ENCODE peak calls at places on chromosomes 11 and 22, in five cellular contexts. I is mammary epithelial cell, D is mucosa of descending colon, B is A549, Z is ovary. A is an unnamed sample. For H3K4me1, the result is how much of the 10 kb centered on the place peaks cover.

GRCh38 chr11:3198815-3199214 is 19.8 kb downstream of the MRGPRG start:
- DNase-seq in B (no peak), D (no peak), I (no peak), Z (no peak), A (no peak)

GRCh38 chr11:65793144-65793581 is 6.3 kb downstream of the OVOL1 start:
- DNase-seq in Z (no peak), I (peak), B (no peak), D (peak), A (no peak)

GRCh38 chr22:29517215-29517908 is 36.2 kb downstream of the THOC5 start:
- DNase-seq in Z (no peak), I (no peak), B (no peak), D (no peak), A (no peak)

GRCh38 chr11:79236541-79236971 is 204.3 kb downstream of the TENM4 start:
- DNase-seq in Z (no peak), I (peak), D (no peak), B (no peak), A (no peak)

GRCh38 chr22:30945653-30946052 is 22.9 kb downstream of the MORC2 start:
- DNase-seq in D (no peak), I (peak), B (no peak), Z (no peak), A (no peak)

GRCh38 chr11:499201-500076 is 7.6 kb downstream of the RNH1 start:
- DNase-seq in D (no peak), B (no peak), I (no peak), Z (no peak), A (no peak)

GRCh38 chr11:5691963-5692358 is 2.4 kb downstream of the TRIM22 start:
- DNase-seq in Z (no peak), I (no peak), D (no peak), B (no peak), A (no peak)

GRCh38 chr22:25492950-25493790 is 71.3 kb upstream of the GRK3 start:
- DNase-seq in Z (no peak), D (no peak), I (no peak), B (no peak), A (no peak)

GRCh38 chr11:69912911-69913451 is 93.8 kb upstream of the FGF3 start:
- DNase-seq in B (peak), I (no peak), D (no peak), Z (no peak), A (no peak)

GRCh38 chr11:33692013-33692504 is 8.6 kb downstream of the C11orf91 start:
- DNase-seq in I (peak), D (no peak), B (peak), Z (peak), A (no peak)

GRCh38 chr11:13215157-13215556 is 62.4 kb upstream of the BMAL1 start:
- DNase-seq in B (peak), Z (no peak), D (no peak), I (peak), A (no peak)

GRCh38 chr11:102410382-102410784 is 42.2 kb downstream of the TMEM123 start:
- DNase-seq in I (no peak), Z (no peak), B (no peak), D (no peak), A (no peak)

GRCh38 chr22:20748820-20749428 is 25.0 kb upstream of the SERPIND1 start:
- DNase-seq in I (no peak), D (no peak), Z (no peak), B (no peak), A (no peak)

GRCh38 chr11:39678996-39679395 is 1780.5 kb downstream of the LRRC4C start:
- DNase-seq in Z (no peak), B (no peak), D (no peak), I (peak), A (no peak)

DNA sequence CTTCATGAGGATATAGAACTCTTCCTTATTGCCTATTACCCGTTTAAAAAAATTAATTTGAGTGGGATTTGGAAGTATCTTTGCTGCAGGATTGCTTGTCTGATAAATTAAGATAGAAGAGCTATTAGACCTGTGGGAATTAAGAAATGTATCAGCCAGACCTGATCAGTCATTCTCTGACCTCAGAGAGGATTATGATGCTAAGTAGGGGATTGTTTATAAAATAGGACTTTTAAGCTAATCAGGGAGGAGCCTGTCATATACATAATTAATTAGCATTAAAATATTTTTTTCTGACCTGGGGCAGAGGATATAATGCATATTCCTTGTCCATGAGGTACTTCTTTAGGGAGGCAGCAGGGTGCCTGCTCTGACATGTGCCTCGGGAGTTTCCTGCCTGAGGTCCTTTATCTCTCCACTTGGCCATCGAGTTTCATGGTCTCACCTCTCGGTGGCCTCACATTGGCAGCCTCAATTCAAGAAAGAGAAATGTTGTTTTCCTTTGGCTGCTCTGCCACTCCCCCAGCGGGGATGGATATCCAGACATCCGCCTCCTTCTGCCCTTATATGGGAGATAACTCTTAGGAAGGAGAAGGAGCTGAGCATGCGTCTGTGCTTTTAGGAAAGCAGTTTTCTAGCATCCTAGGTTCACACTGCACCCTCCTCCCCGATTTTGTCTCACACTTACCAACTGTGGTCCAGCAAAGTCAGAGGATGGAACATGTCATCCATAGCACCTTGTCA is 41.1 kb downstream of the DIXDC1 start:
- DNase-seq in D (no peak), B (no peak), Z (peak), I (peak), A (no peak)
- H3K4me1 ChIP-seq in D (under half), B (under half), Z (under half), I (under half), A (under half)

GRCh38 chr11:61700720-61701119 is 20.5 kb downstream of the DAGLA start:
- DNase-seq in Z (no peak), B (no peak), I (peak), D (peak), A (no peak)

GRCh38 chr11:61704838-61705237 is 24.6 kb downstream of the DAGLA start:
- DNase-seq in Z (no peak), I (no peak), B (no peak), D (no peak), A (no peak)

GRCh38 chr11:61700221-61700620 is 20.0 kb downstream of the DAGLA start:
- DNase-seq in D (peak), Z (no peak), B (peak), I (peak), A (no peak)

GRCh38 chr11:61701298-61701993 is 21.3 kb downstream of the DAGLA start:
- DNase-seq in B (peak), Z (no peak), D (peak), I (no peak), A (no peak)

GRCh38 chr11:61702701-61703312 is 22.6 kb downstream of the DAGLA start:
- DNase-seq in I (no peak), D (no peak), Z (no peak), B (no peak), A (no peak)
- H3K4me1 ChIP-seq in I (under half), D (under half), Z (under half), B (under half), A (under half)

DNA sequence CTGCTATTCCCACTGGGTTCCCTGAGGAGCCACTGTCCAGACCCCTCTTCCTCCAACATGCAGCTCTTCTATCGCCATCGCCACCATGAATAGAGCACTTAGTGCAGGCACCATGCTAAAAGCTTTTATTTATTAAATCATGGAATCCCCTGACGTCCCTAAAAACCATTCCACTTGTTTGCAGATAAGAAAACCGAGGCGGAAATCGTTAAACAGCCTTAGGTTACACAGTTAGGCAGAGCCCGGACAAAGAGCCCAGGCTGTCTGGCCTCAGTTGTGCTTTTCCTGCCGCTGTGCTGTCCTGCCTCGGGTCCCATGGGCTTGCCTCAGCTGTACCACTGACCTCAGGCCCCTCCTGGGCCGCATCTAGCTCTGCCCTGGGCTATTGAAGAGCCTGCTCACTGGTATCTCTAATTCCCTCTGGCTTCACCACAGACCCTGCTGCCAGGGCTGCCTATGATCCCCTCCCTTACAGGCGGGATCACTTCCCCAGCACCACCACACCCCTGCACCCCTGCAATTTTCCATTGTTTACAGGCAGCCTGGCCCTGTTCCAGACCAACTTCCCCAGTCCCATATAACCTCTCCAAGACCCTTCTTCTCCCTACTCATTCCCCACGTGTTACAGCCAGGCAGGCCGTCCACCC is 13.0 kb upstream of the TUB start:
- DNase-seq in B (no peak), Z (no peak), D (no peak), I (no peak), A (no peak)
- H3K4me1 ChIP-seq in B (under half), Z (under half), D (under half), I (under half), A (under half)

DNA sequence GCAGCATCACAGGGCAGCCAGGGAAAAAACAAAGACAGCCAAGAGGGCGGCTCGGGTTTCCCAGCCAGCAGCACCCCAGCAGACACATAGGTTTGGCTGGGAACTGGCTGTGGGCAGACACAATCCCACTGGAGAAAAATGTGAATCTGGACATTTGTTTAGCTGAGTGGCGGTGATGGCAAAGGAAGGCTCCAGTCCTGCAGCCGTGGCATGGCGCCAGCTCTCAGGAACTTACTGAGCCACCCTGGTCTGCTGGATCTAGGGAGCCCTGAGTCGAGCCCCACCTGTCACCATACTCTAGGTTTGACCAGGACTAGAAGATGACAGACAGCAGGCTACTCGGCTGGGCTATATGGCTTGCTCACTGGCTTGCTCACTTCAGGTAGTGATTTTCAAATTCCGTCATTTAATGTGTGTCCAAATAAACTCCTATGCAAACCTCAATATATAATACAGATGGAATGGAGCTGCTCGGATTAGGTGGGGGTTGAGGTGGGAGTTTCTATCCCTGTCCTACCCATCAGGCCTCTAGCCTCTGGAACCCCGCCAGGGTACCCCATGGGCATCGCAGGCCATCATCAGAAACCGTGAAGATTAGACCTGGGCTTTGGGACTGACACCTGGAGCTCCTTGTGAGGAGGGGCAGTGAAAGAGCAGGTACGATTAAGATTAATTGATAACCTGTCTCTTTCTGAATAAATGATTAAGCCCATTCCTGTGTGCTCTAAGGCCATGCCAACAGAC is 42.6 kb downstream of the GALNT18 start:
- DNase-seq in D (no peak), Z (no peak), I (no peak), B (no peak), A (no peak)
- H3K4me1 ChIP-seq in D (under half), Z (under half), I (under half), B (under half), A (under half)

GRCh38 chr11:128467610-128468041 is 119.7 kb downstream of the ETS1 start:
- DNase-seq in B (peak), I (peak), Z (no peak), D (no peak), A (no peak)

GRCh38 chr11:128465531-128465930 is 121.8 kb downstream of the ETS1 start:
- DNase-seq in D (no peak), I (no peak), Z (no peak), B (no peak), A (no peak)

GRCh38 chr11:128468106-128468505 is 119.3 kb downstream of the ETS1 start:
- DNase-seq in I (no peak), B (no peak), D (no peak), Z (no peak), A (no peak)

GRCh38 chr11:128465946-128466688 is 121.2 kb downstream of the ETS1 start:
- DNase-seq in B (no peak), D (no peak), Z (no peak), I (no peak), A (no peak)

GRCh38 chr11:128467041-128467440 is 120.3 kb downstream of the ETS1 start:
- DNase-seq in I (no peak), B (no peak), D (no peak), Z (no peak), A (no peak)
- H3K4me1 ChIP-seq in I (under half), B (under half), D (under half), Z (under half), A (under half)

GRCh38 chr11:76558473-76558872 is 112.1 kb downstream of the LRRC32 start:
- DNase-seq in D (no peak), Z (no peak), B (no peak), I (no peak), A (no peak)
- H3K4me1 ChIP-seq in D (under half), Z (under half), B (under half), I (under half), A (under half)

DNA sequence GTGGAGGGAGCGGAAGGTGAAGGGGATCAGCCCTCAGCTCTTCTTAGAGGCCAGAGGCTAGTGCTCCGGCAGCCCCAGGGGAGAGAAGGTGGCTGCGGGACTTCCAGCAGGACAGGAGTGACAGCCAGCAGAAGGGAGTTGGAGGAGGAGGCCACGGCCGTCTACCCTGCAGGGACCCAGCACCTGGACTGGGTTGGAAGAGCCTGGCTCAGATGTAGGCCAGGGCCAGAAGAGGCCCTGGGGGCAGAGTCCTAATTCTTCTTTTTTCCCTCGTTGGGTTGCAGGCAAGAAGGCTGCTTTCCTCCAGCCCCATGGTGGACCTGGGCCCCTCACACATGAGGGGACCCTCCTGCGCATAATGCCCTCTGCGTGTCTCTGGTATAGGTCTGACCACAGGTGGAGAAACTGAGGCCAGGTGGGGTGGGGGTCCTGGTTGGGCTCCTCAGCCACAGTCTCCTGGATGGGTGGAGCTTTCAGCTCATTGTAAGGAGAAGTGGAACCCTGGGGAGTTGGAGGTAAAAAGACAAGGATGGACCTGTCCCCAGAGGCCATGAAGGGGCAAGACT is 2.3 kb upstream of the MCAM start:
- DNase-seq in I (no peak), D (no peak), B (no peak), Z (peak), A (no peak)
- H3K4me1 ChIP-seq in I (half or more), D (under half), B (under half), Z (under half), A (half or more)

GRCh38 chr11:68353669-68354068 is 41.3 kb downstream of the LRP5 start:
- DNase-seq in Z (no peak), D (no peak), I (no peak), B (no peak), A (no peak)

GRCh38 chr11:68353118-68353517 is 40.7 kb downstream of the LRP5 start:
- DNase-seq in D (no peak), B (peak), Z (no peak), I (no peak), A (no peak)

GRCh38 chr11:68355471-68355870 is 43.1 kb downstream of the LRP5 start:
- DNase-seq in I (no peak), D (no peak), Z (no peak), B (no peak), A (no peak)

GRCh38 chr11:68352591-68352990 is 40.2 kb downstream of the LRP5 start:
- DNase-seq in I (no peak), B (peak), Z (no peak), D (no peak), A (no peak)

DNA sequence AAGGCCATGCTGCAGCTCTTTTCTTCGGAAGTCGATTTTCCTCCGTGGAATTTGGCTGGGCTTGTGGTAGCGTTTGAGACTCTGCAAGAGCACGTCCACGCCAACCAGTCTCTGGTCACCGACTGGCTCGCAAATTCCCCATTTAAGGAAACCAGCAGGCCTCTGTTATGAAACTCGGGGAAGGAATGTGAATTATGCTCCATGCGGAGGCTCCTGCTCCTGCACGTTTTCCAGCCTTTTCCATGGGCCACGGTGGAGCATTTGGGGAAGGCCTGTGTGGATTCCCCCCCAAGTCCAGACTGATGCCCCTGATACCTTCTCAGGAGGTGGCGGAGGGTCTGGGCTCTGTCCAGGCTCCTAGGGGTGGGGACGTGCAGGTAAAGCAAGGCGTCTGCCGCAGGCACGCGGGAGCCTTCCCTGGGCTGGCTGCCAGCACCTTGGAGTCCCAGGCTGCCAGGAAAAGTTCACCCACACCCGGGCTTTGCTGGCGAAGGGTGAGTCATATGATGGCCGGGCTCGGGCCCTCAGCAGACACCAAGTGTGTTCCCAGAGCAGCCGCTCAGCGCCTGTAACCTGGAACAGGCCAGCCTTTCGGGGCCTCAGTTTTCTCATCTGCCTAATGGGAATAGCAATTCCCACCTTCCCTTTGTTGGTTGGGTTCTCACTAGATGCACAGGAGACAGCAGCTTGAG is 41.9 kb downstream of the LRP5 start:
- DNase-seq in B (peak), I (peak), Z (peak), D (peak), A (no peak)
- H3K4me1 ChIP-seq in B (under half), I (under half), Z (under half), D (under half), A (under half)

GRCh38 chr11:57504511-57504910 is 11.0 kb downstream of the SLC43A1 start:
- DNase-seq in B (no peak), D (no peak), Z (no peak), I (no peak), A (no peak)
- H3K4me1 ChIP-seq in B (under half), D (under half), Z (under half), I (under half), A (under half)